ENCODE peak calls at places on chromosomes 3 and 15, in ten cellular contexts. A, U, Z, M, I, W, E, B, J and D are unnamed samples.

GRCh38 chr15:48062476-48062875 is 58.3 kb upstream of the SLC24A5 start:
- DNase-seq in A (no peak), U (peak; percentile 31), Z (peak; percentile 40), M (no peak), I (peak; percentile 33), W (no peak), E (no peak), B (no peak), J (no peak), D (no peak)

GRCh38 chr3:10848261-10848660 is 32.2 kb downstream of the SLC6A11 start:
- DNase-seq in A (no peak), U (no peak), Z (no peak), M (no peak), I (no peak), W (no peak), E (no peak), B (no peak), J (no peak), D (no peak)

GRCh38 chr15:81014446-81015093 is 13.8 kb downstream of the TLNRD1 start:
- DNase-seq in A (no peak), U (no peak), Z (no peak), M (no peak), I (no peak), W (no peak), E (no peak), B (no peak), J (no peak), D (no peak)

GRCh38 chr15:33756950-33757349 is 211.3 kb upstream of the CHRM5 start:
- DNase-seq in A (no peak), U (no peak), Z (no peak), M (no peak), I (no peak), W (no peak), E (no peak), B (no peak), J (no peak), D (no peak)

GRCh38 chr3:193693774-193694173 is 100.8 kb downstream of the OPA1 start:
- DNase-seq in A (no peak), U (no peak), Z (no peak), M (no peak), I (no peak), W (no peak), E (no peak), B (no peak), J (no peak), D (no peak)

GRCh38 chr3:20857636-20858035 is 671.6 kb upstream of the SGO1 start:
- DNase-seq in A (no peak), U (peak; percentile 29), Z (no peak), M (no peak), I (no peak), W (no peak), E (no peak), B (no peak), J (no peak), D (no peak)

GRCh38 chr3:129514110-129514509 is 14.3 kb upstream of the RHO start:
- DNase-seq in A (no peak), U (no peak), Z (no peak), M (no peak), I (no peak), W (no peak), E (no peak), B (no peak), J (no peak), D (no peak)

GRCh38 chr3:131217296-131217741 is 164.3 kb upstream of the NUDT16 start:
- DNase-seq in A (no peak), U (peak; percentile 53), Z (no peak), M (peak; percentile 10), I (no peak), W (peak; percentile 13), E (no peak), B (no peak), J (no peak), D (no peak)

GRCh38 chr3:190970560-190970959 is 108.1 kb upstream of the GMNC start:
- DNase-seq in A (no peak), U (no peak), Z (no peak), M (no peak), I (no peak), W (no peak), E (no peak), B (no peak), J (no peak), D (no peak)

GRCh38 chr3:71546781-71547180 is 36.7 kb downstream of the FOXP1 start:
- DNase-seq in A (no peak), U (no peak), Z (no peak), M (no peak), I (no peak), W (no peak), E (no peak), B (no peak), J (no peak), D (no peak)
- H3K4me3 ChIP-seq in A (no peak overlapping the region), U (no peak overlapping the region), Z (no peak overlapping the region), M (no peak overlapping the region), I (no peak overlapping the region), W (no peak overlapping the region), E (no peak overlapping the region), B (no peak overlapping the region), J (no peak overlapping the region), D (no peak overlapping the region)

GRCh38 chr3:196463804-196464203 is 31.6 kb upstream of the UBXN7 start:
- DNase-seq in A (no peak), U (no peak), Z (no peak), M (no peak), I (no peak), W (no peak), E (no peak), B (no peak), J (no peak), D (no peak)
- H3K4me3 ChIP-seq in A (no peak overlapping the region), U (no peak overlapping the region), Z (no peak overlapping the region), M (no peak overlapping the region), I (no peak overlapping the region), W (no peak overlapping the region), E (no peak overlapping the region), B (no peak overlapping the region), J (no peak overlapping the region), D (no peak overlapping the region)

GRCh38 chr3:178536271-178537079 is at the start of gene KCNMB2:
- DNase-seq in A (no peak), U (peak; percentile 47), Z (peak; percentile 60), M (no peak), I (peak; percentile 32), W (no peak), E (no peak), B (no peak), J (no peak), D (no peak)

GRCh38 chr3:178540184-178540583 is 3.9 kb downstream of the KCNMB2 start:
- DNase-seq in A (no peak), U (no peak), Z (no peak), M (no peak), I (no peak), W (no peak), E (no peak), B (no peak), J (no peak), D (no peak)

GRCh38 chr3:178532414-178532813 is 3.8 kb upstream of the KCNMB2 start:
- DNase-seq in A (no peak), U (peak; percentile 8), Z (no peak), M (no peak), I (peak; percentile 68), W (no peak), E (no peak), B (no peak), J (no peak), D (no peak)

GRCh38 chr3:178538065-178538464 is 1.8 kb downstream of the KCNMB2 start:
- DNase-seq in A (no peak), U (peak; percentile 6), Z (no peak), M (no peak), I (no peak), W (no peak), E (no peak), B (no peak), J (no peak), D (no peak)

DNA sequence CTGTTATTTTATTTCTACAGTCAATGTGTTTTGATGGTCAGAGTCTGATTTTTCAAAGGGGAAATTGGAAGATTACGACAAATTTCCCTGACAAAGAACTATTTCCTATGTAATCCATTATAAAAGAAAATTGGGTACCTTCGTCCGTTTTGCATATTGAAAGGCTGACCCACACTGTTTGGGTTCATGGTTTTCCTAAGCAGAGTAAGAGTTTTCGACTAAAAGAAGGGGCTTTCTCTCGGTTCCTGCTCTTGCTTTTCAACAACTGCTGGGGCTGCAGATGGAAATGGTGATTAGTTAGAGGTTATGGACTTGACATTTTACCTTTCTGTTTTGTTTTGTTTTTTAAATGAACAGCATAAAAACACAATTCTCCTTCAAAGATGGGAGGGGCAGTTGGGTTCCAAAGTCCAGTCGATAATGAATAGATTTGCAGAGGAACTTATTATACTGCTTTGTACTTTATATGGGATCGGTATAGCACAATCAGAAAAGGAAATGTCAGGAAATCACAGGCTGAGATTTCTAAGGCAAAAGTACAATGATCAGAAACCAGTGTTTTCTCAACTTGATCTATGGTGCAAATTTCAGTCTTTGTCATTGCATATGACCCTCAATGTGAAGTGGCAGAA is 1.0 kb downstream of the KCNMB2 start:
- DNase-seq in A (no peak), U (no peak), Z (no peak), M (no peak), I (peak; percentile 5), W (no peak), E (no peak), B (no peak), J (no peak), D (no peak)
- H3K4me3 ChIP-seq in A (no peak overlapping the region), U (peak overlapping the region; percentile 56), Z (peak overlapping the region; percentile 73), M (no peak overlapping the region), I (peak overlapping the region; percentile 67), W (no peak overlapping the region), E (no peak overlapping the region), B (peak overlapping the region; percentile 30), J (peak overlapping the region; percentile 27), D (no peak overlapping the region)

GRCh38 chr15:45198337-45199135 is 10.8 kb upstream of the SHF start:
- DNase-seq in A (peak; percentile 98), U (peak; percentile 96), Z (peak; percentile 98), M (peak; percentile 62), I (peak; percentile 99), W (peak; percentile 94), E (peak; percentile 90), B (peak; percentile 78), J (peak; percentile 85), D (peak; percentile 91)

GRCh38 chr15:45199136-45199810 is 11.5 kb upstream of the SHF start:
- DNase-seq in A (peak; percentile 68), U (peak; percentile 34), Z (peak; percentile 76), M (no peak), I (peak; percentile 44), W (peak; percentile 54), E (peak; percentile 10), B (no peak), J (peak; percentile 7), D (no peak)

GRCh38 chr15:45200001-45200798 is 12.4 kb upstream of the SHF start:
- DNase-seq in A (peak; percentile 97), U (peak; percentile 97), Z (peak; percentile 99), M (peak; percentile 54), I (peak; percentile 97), W (peak; percentile 95), E (peak; percentile 92), B (peak; percentile 85), J (peak; percentile 68), D (peak; percentile 67)

GRCh38 chr15:45200799-45201556 is 13.2 kb upstream of the SHF start:
- DNase-seq in A (peak; percentile 81), U (peak; percentile 91), Z (peak; percentile 95), M (peak; percentile 24), I (peak; percentile 81), W (peak; percentile 91), E (peak; percentile 63), B (no peak), J (peak; percentile 27), D (no peak)

DNA sequence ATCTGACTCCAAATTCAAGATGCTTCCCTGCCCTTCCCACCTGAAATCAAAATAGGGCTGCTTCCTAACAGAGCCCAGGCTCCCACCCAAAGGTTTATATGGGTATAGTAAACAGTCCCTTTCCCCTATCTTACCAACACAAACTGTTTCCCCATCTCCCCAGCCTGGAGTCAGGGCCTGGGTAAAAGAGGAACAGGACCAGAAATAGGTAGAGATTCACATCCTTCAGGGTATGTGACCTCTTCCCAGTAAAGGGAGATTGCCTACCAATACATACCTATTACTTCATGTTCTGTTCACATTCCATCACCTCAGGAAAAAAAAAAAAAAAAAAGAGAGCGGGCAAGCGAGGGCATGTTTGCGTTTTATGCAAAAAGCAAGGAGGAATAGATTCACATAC is 9.7 kb upstream of the SHF start:
- DNase-seq in A (no peak), U (no peak), Z (no peak), M (no peak), I (no peak), W (no peak), E (no peak), B (no peak), J (no peak), D (no peak)
- H3K4me3 ChIP-seq in A (peak overlapping the region; percentile 89), U (no peak overlapping the region), Z (peak overlapping the region; percentile 100), M (peak overlapping the region; percentile 88), I (peak overlapping the region; percentile 82), W (peak overlapping the region; percentile 79), E (peak overlapping the region; percentile 28), B (peak overlapping the region; percentile 74), J (no peak overlapping the region), D (no peak overlapping the region)